ENCODE peak calls at places on chromosomes 16 and 17, in five cellular contexts. One of them, this sample, is unnamed.

GRCh38 chr16:82059161-82059982 is 24.3 kb downstream of the HSD17B2 start:
- DNase-seq in CD8-positive, alpha-beta T cell: no peak
- DNase-seq in tibial nerve: no peak
- DNase-seq in HCT116: no peak
- DNase-seq in transverse colon: no peak
- DNase-seq in this sample: no peak

GRCh38 chr16:79776243-79776884 is 175.8 kb upstream of the MAF start:
- DNase-seq in CD8-positive, alpha-beta T cell: no peak
- DNase-seq in tibial nerve: no peak
- DNase-seq in HCT116: no peak
- DNase-seq in transverse colon: peak; percentile 33
- DNase-seq in this sample: peak; percentile 46

GRCh38 chr16:53509906-53510703 is 7.1 kb upstream of the AKTIP start:
- DNase-seq in CD8-positive, alpha-beta T cell: peak; percentile 51
- DNase-seq in tibial nerve: peak; percentile 34
- DNase-seq in HCT116: peak; percentile 38
- DNase-seq in transverse colon: peak; percentile 63
- DNase-seq in this sample: peak; percentile 82

GRCh38 chr16:67923414-67924127 is 8.1 kb downstream of the CTRL start:
- DNase-seq in CD8-positive, alpha-beta T cell: no peak
- DNase-seq in tibial nerve: no peak
- DNase-seq in HCT116: no peak
- DNase-seq in transverse colon: no peak
- DNase-seq in this sample: no peak

GRCh38 chr16:86302710-86303109 is 207.6 kb upstream of the FOXF1 start:
- DNase-seq in CD8-positive, alpha-beta T cell: no peak
- DNase-seq in tibial nerve: no peak
- DNase-seq in HCT116: no peak
- DNase-seq in transverse colon: no peak
- DNase-seq in this sample: no peak

GRCh38 chr17:50835563-50836231 is at the start of gene WFIKKN2:
- DNase-seq in CD8-positive, alpha-beta T cell: no peak
- DNase-seq in tibial nerve: no peak
- DNase-seq in HCT116: no peak
- DNase-seq in transverse colon: peak; percentile 26
- DNase-seq in this sample: no peak

GRCh38 chr16:1193143-1193824 is 31.8 kb downstream of the TPSG1 start:
- DNase-seq in CD8-positive, alpha-beta T cell: no peak
- DNase-seq in tibial nerve: no peak
- DNase-seq in HCT116: peak; percentile 53
- DNase-seq in transverse colon: peak; percentile 24
- DNase-seq in this sample: no peak

GRCh38 chr17:41773731-41774193 is 12.7 kb downstream of the JUP start:
- DNase-seq in CD8-positive, alpha-beta T cell: no peak
- DNase-seq in tibial nerve: no peak
- DNase-seq in HCT116: no peak
- DNase-seq in transverse colon: peak; percentile 23
- DNase-seq in this sample: no peak

GRCh38 chr17:80095038-80095843 is 6.1 kb upstream of the GAA start:
- DNase-seq in CD8-positive, alpha-beta T cell: no peak
- DNase-seq in tibial nerve: no peak
- DNase-seq in HCT116: no peak
- DNase-seq in transverse colon: no peak
- DNase-seq in this sample: peak; percentile 51

GRCh38 chr17:75835315-75835987 is 8.8 kb downstream of the UNC13D start:
- DNase-seq in CD8-positive, alpha-beta T cell: no peak
- DNase-seq in tibial nerve: no peak
- DNase-seq in HCT116: no peak
- DNase-seq in transverse colon: no peak
- DNase-seq in this sample: no peak

GRCh38 chr17:78862073-78863023 is 21.7 kb upstream of the USP36 start:
- DNase-seq in CD8-positive, alpha-beta T cell: no peak
- DNase-seq in tibial nerve: peak; percentile 79
- DNase-seq in HCT116: peak; percentile 92
- DNase-seq in transverse colon: peak; percentile 73
- DNase-seq in this sample: peak; percentile 74

GRCh38 chr17:50634123-50634914 is at the start of gene ABCC3:
- DNase-seq in CD8-positive, alpha-beta T cell: no peak
- DNase-seq in tibial nerve: no peak
- DNase-seq in HCT116: no peak
- DNase-seq in transverse colon: peak; percentile 85
- DNase-seq in this sample: peak; percentile 77

GRCh38 chr17:77809814-77810213 is 148.7 kb upstream of the TNRC6C start:
- DNase-seq in CD8-positive, alpha-beta T cell: no peak
- DNase-seq in tibial nerve: no peak
- DNase-seq in HCT116: no peak
- DNase-seq in transverse colon: no peak
- DNase-seq in this sample: no peak

GRCh38 chr16:8370374-8371015 is 219.8 kb downstream of the TMEM114 start:
- DNase-seq in CD8-positive, alpha-beta T cell: no peak
- DNase-seq in tibial nerve: no peak
- DNase-seq in HCT116: no peak
- DNase-seq in transverse colon: peak; percentile 15
- DNase-seq in this sample: no peak

GRCh38 chr17:28948873-28949184 is 2.5 kb downstream of the PHF12 start:
- DNase-seq in CD8-positive, alpha-beta T cell: no peak
- DNase-seq in tibial nerve: no peak
- DNase-seq in HCT116: no peak
- DNase-seq in transverse colon: no peak
- DNase-seq in this sample: no peak

GRCh38 chr16:85210423-85211169 is 98.3 kb upstream of the CIBAR2 start:
- DNase-seq in CD8-positive, alpha-beta T cell: no peak
- DNase-seq in tibial nerve: no peak
- DNase-seq in HCT116: no peak
- DNase-seq in transverse colon: no peak
- DNase-seq in this sample: no peak

GRCh38 chr17:72318131-72318530 is 197.3 kb downstream of the SOX9 start:
- DNase-seq in CD8-positive, alpha-beta T cell: no peak
- DNase-seq in tibial nerve: no peak
- DNase-seq in HCT116: no peak
- DNase-seq in transverse colon: no peak
- DNase-seq in this sample: no peak

GRCh38 chr17:38605852-38606645 is at the start of gene SRCIN1:
- DNase-seq in CD8-positive, alpha-beta T cell: peak; percentile 50
- DNase-seq in tibial nerve: no peak
- DNase-seq in HCT116: no peak
- DNase-seq in transverse colon: peak; percentile 74
- DNase-seq in this sample: peak; percentile 71

GRCh38 chr16:47511882-47512281 is 50.8 kb downstream of the PHKB start:
- DNase-seq in CD8-positive, alpha-beta T cell: no peak
- DNase-seq in tibial nerve: no peak
- DNase-seq in HCT116: no peak
- DNase-seq in transverse colon: no peak
- DNase-seq in this sample: no peak

GRCh38 chr16:68458551-68458950 is 10.2 kb upstream of the SMPD3 start:
- DNase-seq in CD8-positive, alpha-beta T cell: no peak
- DNase-seq in tibial nerve: no peak
- DNase-seq in HCT116: no peak
- DNase-seq in transverse colon: no peak
- DNase-seq in this sample: no peak

GRCh38 chr17:60087882-60088669 is 9.4 kb upstream of the HEATR6 start:
- DNase-seq in CD8-positive, alpha-beta T cell: no peak
- DNase-seq in tibial nerve: no peak
- DNase-seq in HCT116: no peak
- DNase-seq in transverse colon: peak; percentile 49
- DNase-seq in this sample: no peak

GRCh38 chr17:34156741-34157589 is 98.1 kb upstream of the CCL2 start:
- DNase-seq in CD8-positive, alpha-beta T cell: no peak
- DNase-seq in tibial nerve: no peak
- DNase-seq in HCT116: no peak
- DNase-seq in transverse colon: no peak
- DNase-seq in this sample: no peak

GRCh38 chr17:15448580-15448956 is 18.9 kb downstream of the CDRT4 start:
- DNase-seq in CD8-positive, alpha-beta T cell: no peak
- DNase-seq in tibial nerve: no peak
- DNase-seq in HCT116: no peak
- DNase-seq in transverse colon: no peak
- DNase-seq in this sample: no peak

GRCh38 chr17:66826856-66827255 is 8.1 kb upstream of the CACNG5 start:
- DNase-seq in CD8-positive, alpha-beta T cell: no peak
- DNase-seq in tibial nerve: no peak
- DNase-seq in HCT116: no peak
- DNase-seq in transverse colon: no peak
- DNase-seq in this sample: no peak
- H3K27me3 ChIP-seq in CD8-positive, alpha-beta T cell: peaks cover 4% of the 10 kb centered on the region
- H3K27me3 ChIP-seq in tibial nerve: peaks cover 17% of the 10 kb centered on the region
- H3K27me3 ChIP-seq in HCT116: peaks cover 11% of the 10 kb centered on the region
- H3K27me3 ChIP-seq in transverse colon: peaks cover 31% of the 10 kb centered on the region
- H3K27me3 ChIP-seq in this sample: peaks cover 13% of the 10 kb centered on the region

DNA sequence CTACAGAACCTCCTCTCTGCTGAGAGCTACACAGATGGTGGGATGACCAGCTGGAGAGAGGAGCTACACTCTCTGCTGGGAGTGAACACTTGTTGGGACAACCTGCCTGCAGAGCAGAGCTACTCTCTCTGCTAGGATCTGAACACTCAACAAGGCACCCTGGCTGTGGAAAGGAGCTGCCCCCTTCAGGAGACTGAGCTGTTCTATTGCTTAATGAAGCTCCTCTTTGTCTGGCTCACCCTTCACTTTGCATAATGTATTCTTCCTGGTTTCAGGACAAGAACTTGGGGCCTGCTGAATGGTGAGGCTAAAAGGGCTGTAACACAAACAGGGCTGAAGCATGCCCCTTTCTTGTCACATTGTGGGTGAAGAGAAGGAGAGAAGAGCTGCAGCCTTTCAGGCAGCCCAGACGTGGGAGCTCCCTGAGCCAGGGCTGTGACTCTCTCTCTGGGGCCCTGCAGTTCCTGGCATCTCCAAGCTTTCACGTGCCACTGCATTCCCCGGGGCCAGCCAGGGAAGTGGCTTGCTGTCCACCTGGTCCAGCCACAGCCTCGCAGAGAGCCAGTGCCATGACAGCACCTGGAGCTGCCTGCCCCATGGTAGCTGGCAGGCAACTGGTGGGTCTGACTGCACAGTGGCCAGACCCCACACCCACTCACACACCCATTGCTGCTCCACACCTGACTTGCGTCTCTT is 272.8 kb upstream of the KCNJ16 start:
- DNase-seq in CD8-positive, alpha-beta T cell: no peak
- DNase-seq in tibial nerve: no peak
- DNase-seq in HCT116: no peak
- DNase-seq in transverse colon: no peak
- DNase-seq in this sample: no peak
- H3K4me3 ChIP-seq in CD8-positive, alpha-beta T cell: no peak overlapping the region
- H3K4me3 ChIP-seq in tibial nerve: no peak overlapping the region
- H3K4me3 ChIP-seq in HCT116: no peak overlapping the region
- H3K4me3 ChIP-seq in transverse colon: no peak overlapping the region
- H3K4me3 ChIP-seq in this sample: no peak overlapping the region

GRCh38 chr17:73654241-73654640 is 10.0 kb upstream of the SDK2 start:
- DNase-seq in CD8-positive, alpha-beta T cell: no peak
- DNase-seq in tibial nerve: no peak
- DNase-seq in HCT116: no peak
- DNase-seq in transverse colon: no peak
- DNase-seq in this sample: no peak
- H3K27me3 ChIP-seq in CD8-positive, alpha-beta T cell: no peaks in the 10 kb centered on the region
- H3K27me3 ChIP-seq in tibial nerve: no peaks in the 10 kb centered on the region
- H3K27me3 ChIP-seq in HCT116: no peaks in the 10 kb centered on the region
- H3K27me3 ChIP-seq in transverse colon: peaks cover 8% of the 10 kb centered on the region
- H3K27me3 ChIP-seq in this sample: no peaks in the 10 kb centered on the region

DNA sequence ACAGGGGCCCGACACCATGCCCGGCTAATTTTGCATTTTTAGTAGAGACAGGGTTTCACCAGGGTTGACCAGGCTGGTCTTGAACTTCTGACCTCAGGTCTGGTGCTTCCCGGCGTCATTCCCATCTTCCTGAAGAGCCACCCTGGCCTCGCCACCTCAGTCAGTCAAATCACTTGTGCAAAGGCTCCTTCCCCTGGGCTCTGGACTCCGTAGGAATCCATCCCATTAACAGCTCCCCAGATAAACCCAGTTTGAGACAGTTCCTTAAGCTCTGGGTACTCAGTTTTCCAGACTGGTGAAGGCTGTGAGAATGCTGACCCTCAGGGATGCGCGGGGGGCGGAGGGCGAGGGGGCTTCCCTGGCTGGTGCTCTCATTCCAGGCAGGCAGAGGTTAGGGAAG is 39.5 kb downstream of the MRM1 start:
- DNase-seq in CD8-positive, alpha-beta T cell: no peak
- DNase-seq in tibial nerve: no peak
- DNase-seq in HCT116: no peak
- DNase-seq in transverse colon: no peak
- DNase-seq in this sample: no peak
- H3K4me3 ChIP-seq in CD8-positive, alpha-beta T cell: no peak overlapping the region
- H3K4me3 ChIP-seq in tibial nerve: no peak overlapping the region
- H3K4me3 ChIP-seq in HCT116: no peak overlapping the region
- H3K4me3 ChIP-seq in transverse colon: no peak overlapping the region
- H3K4me3 ChIP-seq in this sample: no peak overlapping the region

GRCh38 chr17:2077040-2077439 is 22.1 kb downstream of the HIC1 start:
- DNase-seq in CD8-positive, alpha-beta T cell: no peak
- DNase-seq in tibial nerve: no peak
- DNase-seq in HCT116: no peak
- DNase-seq in transverse colon: no peak
- DNase-seq in this sample: no peak
- H3K27me3 ChIP-seq in CD8-positive, alpha-beta T cell: no peaks in the 10 kb centered on the region
- H3K27me3 ChIP-seq in tibial nerve: no peaks in the 10 kb centered on the region
- H3K27me3 ChIP-seq in HCT116: no peaks in the 10 kb centered on the region
- H3K27me3 ChIP-seq in transverse colon: no peaks in the 10 kb centered on the region
- H3K27me3 ChIP-seq in this sample: no peaks in the 10 kb centered on the region

GRCh38 chr16:4376820-4377572 is 5.3 kb downstream of the VASN start:
- DNase-seq in CD8-positive, alpha-beta T cell: no peak
- DNase-seq in tibial nerve: no peak
- DNase-seq in HCT116: no peak
- DNase-seq in transverse colon: no peak
- DNase-seq in this sample: no peak
- H3K4me3 ChIP-seq in CD8-positive, alpha-beta T cell: no peak overlapping the region
- H3K4me3 ChIP-seq in tibial nerve: no peak overlapping the region
- H3K4me3 ChIP-seq in HCT116: no peak overlapping the region
- H3K4me3 ChIP-seq in transverse colon: no peak overlapping the region
- H3K4me3 ChIP-seq in this sample: peak overlapping the region; percentile 24

GRCh38 chr17:46821482-46822387 is 3.2 kb upstream of the WNT3 start:
- DNase-seq in CD8-positive, alpha-beta T cell: no peak
- DNase-seq in tibial nerve: no peak
- DNase-seq in HCT116: no peak
- DNase-seq in transverse colon: no peak
- DNase-seq in this sample: no peak
- H3K27me3 ChIP-seq in CD8-positive, alpha-beta T cell: peaks cover 33% of the 10 kb centered on the region
- H3K27me3 ChIP-seq in tibial nerve: peaks cover 80% of the 10 kb centered on the region
- H3K27me3 ChIP-seq in HCT116: no peaks in the 10 kb centered on the region
- H3K27me3 ChIP-seq in transverse colon: peaks cover 75% of the 10 kb centered on the region
- H3K27me3 ChIP-seq in this sample: peaks cover 74% of the 10 kb centered on the region

This sample was measured in lower lobe of right lung.